ENCODE peak calls at places on chromosomes 2 and 18, in four cellular contexts. One of them, this sample, is unnamed.

GRCh38 chr2:16010951-16011620 is 70.7 kb downstream of the MYCN start:
- DNase-seq in K562: no peak
- DNase-seq in HepG2: no peak
- DNase-seq in HCT116: no peak
- DNase-seq in this sample: no peak

GRCh38 chr18:64017870-64018269 is 48.0 kb downstream of the SERPINB8 start:
- DNase-seq in K562: no peak
- DNase-seq in HepG2: peak; percentile 23
- DNase-seq in HCT116: peak; percentile 15
- DNase-seq in this sample: peak; percentile 8

GRCh38 chr18:77108001-77108692 is 24.4 kb downstream of the MBP start:
- DNase-seq in K562: no peak
- DNase-seq in HepG2: no peak
- DNase-seq in HCT116: no peak
- DNase-seq in this sample: no peak

GRCh38 chr2:226680674-226681073 is 118.9 kb downstream of the IRS1 start:
- DNase-seq in K562: no peak
- DNase-seq in HepG2: peak; percentile 54
- DNase-seq in HCT116: no peak
- DNase-seq in this sample: no peak

GRCh38 chr18:48133675-48134251 is 203.3 kb upstream of the SMAD2 start:
- DNase-seq in K562: no peak
- DNase-seq in HepG2: no peak
- DNase-seq in HCT116: no peak
- DNase-seq in this sample: no peak

GRCh38 chr2:175766880-175767279 is 235.2 kb downstream of the LNPK start:
- DNase-seq in K562: no peak
- DNase-seq in HepG2: peak; percentile 54
- DNase-seq in HCT116: no peak
- DNase-seq in this sample: no peak

GRCh38 chr2:164617466-164617865 is 3.8 kb downstream of the GRB14 start:
- DNase-seq in K562: no peak
- DNase-seq in HepG2: no peak
- DNase-seq in HCT116: no peak
- DNase-seq in this sample: no peak

GRCh38 chr2:179861027-179861776 is at the start of gene ZNF385B:
- DNase-seq in K562: no peak
- DNase-seq in HepG2: no peak
- DNase-seq in HCT116: no peak
- DNase-seq in this sample: no peak

GRCh38 chr2:131004446-131005209 is 88.6 kb downstream of the FAM168B start:
- DNase-seq in K562: no peak
- DNase-seq in HepG2: no peak
- DNase-seq in HCT116: no peak
- DNase-seq in this sample: no peak

GRCh38 chr2:46389417-46389916 is 89.9 kb upstream of the TMEM247 start:
- DNase-seq in K562: no peak
- DNase-seq in HepG2: peak; percentile 39
- DNase-seq in HCT116: no peak
- DNase-seq in this sample: no peak
- TF ChIP-seq CTCF in K562: no peak
- TF ChIP-seq CTCF in HepG2: peak; percentile 57
- TF ChIP-seq CTCF in HCT116: no peak
- TF ChIP-seq CTCF in this sample: no peak

DNA sequence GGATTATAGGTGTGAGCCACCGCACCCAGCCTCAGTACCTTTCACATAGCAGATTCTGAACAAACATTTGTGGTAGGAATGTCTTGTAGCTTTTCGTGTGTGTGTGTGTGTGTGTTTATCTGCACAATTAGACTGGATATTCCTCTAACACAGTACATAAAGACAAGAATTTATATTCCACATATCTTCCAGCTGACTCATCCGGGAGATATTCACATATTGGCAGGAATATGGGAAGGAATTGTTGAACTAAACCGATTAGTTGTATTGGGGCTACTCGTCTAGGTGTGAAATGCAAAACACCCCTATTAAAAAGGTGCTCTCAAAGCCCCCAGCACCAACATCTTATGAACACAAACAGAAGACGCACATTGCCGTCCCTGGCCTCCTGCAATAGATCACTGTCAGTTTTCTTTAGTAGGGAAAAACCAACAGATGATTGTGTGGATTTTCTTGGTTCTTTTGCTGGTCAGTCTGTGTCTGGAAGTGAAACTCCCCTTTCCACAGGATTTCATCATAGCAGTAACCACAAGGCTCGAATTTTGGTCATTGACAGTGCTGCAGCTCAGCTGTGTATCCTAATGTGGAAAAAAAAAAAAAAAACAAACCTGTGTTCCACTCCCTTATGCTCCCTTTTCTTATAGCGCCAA is 208.5 kb upstream of the ACVR2A start:
- DNase-seq in K562: no peak
- DNase-seq in HepG2: no peak
- DNase-seq in HCT116: no peak
- DNase-seq in this sample: no peak
- TF ChIP-seq TCF7L2 in K562: no peak
- TF ChIP-seq TCF7L2 in HepG2: no peak
- TF ChIP-seq TCF7L2 in HCT116: no peak
- TF ChIP-seq TCF7L2 in this sample: no peak

GRCh38 chr2:169106125-169106524 is 36.8 kb downstream of the DHRS9 start:
- DNase-seq in K562: no peak
- DNase-seq in HepG2: no peak
- DNase-seq in HCT116: no peak
- DNase-seq in this sample: no peak
- TF ChIP-seq REST in K562: no peak
- TF ChIP-seq REST in HepG2: no peak
- TF ChIP-seq REST in HCT116: no peak
- TF ChIP-seq REST in this sample: no peak

DNA sequence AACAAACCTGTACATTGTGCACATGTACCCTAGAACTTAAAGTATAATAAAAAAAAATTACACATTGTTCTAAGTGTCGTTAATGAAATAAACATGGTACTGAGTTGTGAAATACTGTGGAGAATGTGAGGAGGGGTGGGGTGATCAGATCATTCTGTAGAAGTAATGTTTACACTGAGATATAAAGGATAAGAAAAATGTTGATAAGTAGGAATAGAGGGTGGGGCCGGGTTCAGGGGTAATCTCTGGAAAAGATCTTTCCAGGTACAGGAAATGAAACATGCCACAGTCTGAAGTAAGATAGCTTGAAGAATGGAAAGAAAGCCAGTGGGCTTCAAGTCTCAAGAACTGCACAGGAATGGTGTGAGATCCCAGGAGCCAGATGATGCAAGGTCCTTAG is 1482.4 kb downstream of the LRP1B start:
- DNase-seq in K562: no peak
- DNase-seq in HepG2: no peak
- DNase-seq in HCT116: no peak
- DNase-seq in this sample: no peak
- TF ChIP-seq CTCF in K562: no peak
- TF ChIP-seq CTCF in HepG2: no peak
- TF ChIP-seq CTCF in HCT116: no peak
- TF ChIP-seq CTCF in this sample: no peak

DNA sequence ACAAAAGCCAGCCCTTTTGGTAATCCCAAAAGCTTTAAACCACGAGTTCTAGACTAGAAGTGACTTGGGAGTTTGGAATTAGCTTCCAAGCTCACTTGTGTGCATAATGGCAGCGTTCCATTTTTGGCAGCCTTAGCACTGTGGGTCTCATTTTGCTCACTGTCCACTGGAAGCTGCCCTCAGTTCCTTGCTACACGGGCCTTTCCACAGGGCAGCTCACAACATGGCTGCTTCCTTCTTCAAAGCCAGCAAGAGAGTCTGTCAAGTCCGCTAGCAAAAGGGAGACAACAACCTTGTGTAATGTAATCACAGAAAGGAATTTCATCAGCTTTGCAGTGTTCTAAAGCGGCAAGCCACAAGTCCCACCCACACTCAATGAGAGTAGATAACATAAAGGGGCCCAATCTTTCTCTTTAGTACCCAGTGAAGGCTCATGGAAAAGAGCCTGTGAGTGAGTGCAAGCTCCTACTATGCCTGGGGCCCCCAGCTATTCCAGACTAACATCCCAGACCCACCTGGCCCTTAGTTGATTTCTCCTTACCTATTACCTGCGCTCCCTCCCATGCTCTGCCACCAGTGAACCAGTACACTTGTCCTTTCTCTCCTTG is 239.7 kb upstream of the FBXO11 start:
- DNase-seq in K562: peak; percentile 43
- DNase-seq in HepG2: peak; percentile 58
- DNase-seq in HCT116: no peak
- DNase-seq in this sample: no peak
- TF ChIP-seq TCF7L2 in K562: no peak
- TF ChIP-seq TCF7L2 in HepG2: no peak
- TF ChIP-seq TCF7L2 in HCT116: no peak
- TF ChIP-seq TCF7L2 in this sample: no peak

GRCh38 chr2:141863964-141864363 is 266.9 kb downstream of the LRP1B start:
- DNase-seq in K562: no peak
- DNase-seq in HepG2: no peak
- DNase-seq in HCT116: no peak
- DNase-seq in this sample: no peak
- TF ChIP-seq REST in K562: no peak
- TF ChIP-seq REST in HepG2: no peak
- TF ChIP-seq REST in HCT116: no peak
- TF ChIP-seq REST in this sample: no peak

DNA sequence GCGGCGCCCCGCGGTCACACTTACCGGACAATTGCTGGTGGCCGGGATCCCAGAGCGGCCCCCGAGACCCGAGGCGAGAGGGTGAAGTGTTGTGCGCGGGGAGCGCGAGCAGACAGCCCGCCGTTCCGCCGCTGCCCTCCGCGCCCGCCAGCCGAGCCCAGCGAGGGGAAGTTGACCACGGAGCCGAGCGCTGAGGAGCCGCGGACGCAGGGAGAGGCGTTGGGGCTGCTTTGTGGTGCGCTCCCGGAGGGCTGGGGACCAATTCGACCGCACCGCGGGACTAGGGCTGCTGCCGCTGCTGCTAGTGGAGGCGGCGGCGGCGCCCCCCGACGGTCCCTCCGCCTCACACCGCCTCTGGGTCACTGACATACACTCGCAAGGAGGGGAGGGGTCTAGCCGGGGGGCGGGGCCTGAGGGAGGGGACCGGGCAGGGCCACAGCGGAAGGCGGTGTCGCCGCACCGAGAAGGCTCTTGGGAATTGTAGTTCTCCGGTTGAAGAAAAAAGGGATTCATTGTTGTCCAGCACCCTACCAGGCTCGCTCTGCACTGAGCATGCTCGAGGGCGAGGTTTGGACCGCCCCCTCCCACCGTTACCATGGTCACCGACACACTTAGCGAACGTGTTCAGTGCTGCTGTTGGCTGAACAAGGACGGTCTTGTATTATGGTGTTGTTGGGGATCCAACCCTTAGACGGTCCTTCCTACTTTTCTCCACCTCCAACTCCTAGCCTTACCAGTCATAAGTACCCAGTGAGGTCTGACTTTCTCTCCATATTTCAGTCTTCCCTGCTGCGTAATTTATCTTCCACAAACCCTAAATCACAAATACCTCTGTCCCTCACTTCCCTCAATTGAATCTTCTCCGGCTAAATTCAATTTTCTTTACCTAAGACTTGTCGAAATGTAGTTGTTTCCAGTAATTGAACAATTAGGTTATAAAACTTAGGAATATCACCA is at the start of gene PELI1:
- DNase-seq in K562: peak; percentile 95
- DNase-seq in HepG2: peak; percentile 100
- DNase-seq in HCT116: peak; percentile 97
- DNase-seq in this sample: peak; percentile 79
- TF ChIP-seq CTCF in K562: peak; percentile 61
- TF ChIP-seq CTCF in HepG2: peak; percentile 85
- TF ChIP-seq CTCF in HCT116: no peak
- TF ChIP-seq CTCF in this sample: peak; percentile 65

This sample was measured in Panc1.